ENCODE peak calls at places on chromosomes 4 and X, in ten cellular contexts. B is prostate gland; L is GM04503; P is nucleus accumbens; H is germinal center; U is naive thymus-derived CD4-positive, alpha-beta T cell; I is posterior vena cava; S is astrocyte of the spinal cord; Z is GM23338; G is GM04504. D is an unnamed sample.

GRCh38 chr4:76526585-76526990 is 91.6 kb downstream of the SHROOM3 start:
- DNase-seq in B (peak; percentile 74), L (no peak), P (no peak), H (no peak), U (no peak), I (no peak), S (peak; percentile 18), Z (no peak), G (no peak), D (no peak)

GRCh38 chrX:100356497-100356896 is 53.6 kb downstream of the PCDH19 start:
- DNase-seq in B (no peak), L (no peak), P (no peak), H (no peak), U (no peak), I (no peak), S (no peak), Z (no peak), G (no peak), D (peak; percentile 28)

GRCh38 chr4:29423836-29424721 is 1296.1 kb upstream of the PCDH7 start:
- DNase-seq in B (no peak), L (peak; percentile 15), P (no peak), H (no peak), U (no peak), I (no peak), S (peak; percentile 87), Z (no peak), G (peak; percentile 9), D (no peak)

GRCh38 chrX:22699591-22700091 is 300.1 kb upstream of the DDX53 start:
- DNase-seq in B (peak; percentile 3), L (no peak), P (no peak), H (no peak), U (no peak), I (no peak), S (peak; percentile 59), Z (no peak), G (no peak), D (no peak)

GRCh38 chrX:82721891-82722290 is 786.2 kb upstream of the POU3F4 start:
- DNase-seq in B (no peak), L (no peak), P (no peak), H (no peak), U (no peak), I (no peak), S (no peak), Z (no peak), G (no peak), D (no peak)

GRCh38 chr4:180926277-180926676 is 1316.9 kb upstream of the TENM3 start:
- DNase-seq in B (no peak), L (no peak), P (no peak), H (no peak), U (no peak), I (no peak), S (no peak), Z (peak; percentile 15), G (no peak), D (no peak)

GRCh38 chr4:25441519-25442117 is 64.6 kb downstream of the ANAPC4 start:
- DNase-seq in B (peak; percentile 49), L (no peak), P (peak; percentile 25), H (peak; percentile 18), U (no peak), I (no peak), S (peak; percentile 61), Z (peak; percentile 86), G (peak; percentile 32), D (no peak)

GRCh38 chrX:120617996-120618630 is 11.7 kb downstream of the C1GALT1C1 start:
- DNase-seq in B (no peak), L (no peak), P (no peak), H (peak; percentile 3), U (no peak), I (no peak), S (no peak), Z (no peak), G (no peak), D (no peak)

GRCh38 chr4:90958256-90958895 is 831.2 kb downstream of the CCSER1 start:
- DNase-seq in B (peak; percentile 36), L (no peak), P (no peak), H (no peak), U (no peak), I (no peak), S (peak; percentile 95), Z (peak; percentile 7), G (no peak), D (peak; percentile 39)

GRCh38 chr4:149708513-149709175 is 107.0 kb downstream of the IQCM start:
- DNase-seq in B (no peak), L (peak; percentile 28), P (no peak), H (no peak), U (no peak), I (no peak), S (peak; percentile 42), Z (no peak), G (peak; percentile 42), D (peak; percentile 19)

GRCh38 chr4:110510955-110511544 is 35.1 kb downstream of the ENPEP start:
- DNase-seq in B (no peak), L (no peak), P (no peak), H (peak; percentile 44), U (no peak), I (no peak), S (peak; percentile 74), Z (peak; percentile 78), G (no peak), D (peak; percentile 83)

GRCh38 chrX:153761863-153762262 is 2.2 kb upstream of the PLXNB3 start:
- DNase-seq in B (no peak), L (no peak), P (no peak), H (no peak), U (no peak), I (no peak), S (no peak), Z (no peak), G (no peak), D (no peak)

GRCh38 chrX:72576161-72576896 is 3.7 kb upstream of the HDAC8 start:
- DNase-seq in B (no peak), L (no peak), P (no peak), H (no peak), U (no peak), I (no peak), S (peak; percentile 25), Z (no peak), G (no peak), D (no peak)

GRCh38 chrX:40868868-40869267 is 133.5 kb upstream of the MED14 start:
- DNase-seq in B (no peak), L (no peak), P (no peak), H (no peak), U (no peak), I (no peak), S (no peak), Z (no peak), G (no peak), D (no peak)

GRCh38 chrX:152072236-152072635 is 66.1 kb downstream of the MAGEA10 start:
- DNase-seq in B (peak; percentile 3), L (peak; percentile 41), P (no peak), H (no peak), U (no peak), I (no peak), S (peak; percentile 87), Z (no peak), G (peak; percentile 44), D (no peak)

GRCh38 chrX:24542756-24543155 is 77.7 kb downstream of the PDK3 start:
- DNase-seq in B (no peak), L (no peak), P (no peak), H (no peak), U (no peak), I (no peak), S (no peak), Z (no peak), G (no peak), D (no peak)

GRCh38 chr4:163540977-163541376 is 46.5 kb downstream of the TMA16 start:
- DNase-seq in B (no peak), L (peak; percentile 44), P (no peak), H (no peak), U (no peak), I (no peak), S (peak; percentile 93), Z (no peak), G (peak; percentile 36), D (no peak)

GRCh38 chr4:184854673-184855072 is 28.9 kb upstream of the ACSL1 start:
- DNase-seq in B (no peak), L (no peak), P (no peak), H (peak; percentile 43), U (no peak), I (no peak), S (no peak), Z (no peak), G (no peak), D (no peak)

GRCh38 chrX:103716967-103717366 is 6.3 kb downstream of the TMEM31 start:
- DNase-seq in B (no peak), L (peak; percentile 74), P (no peak), H (no peak), U (no peak), I (no peak), S (peak; percentile 77), Z (no peak), G (peak; percentile 65), D (no peak)

GRCh38 chr4:17168571-17168970 is 270.1 kb upstream of the LDB2 start:
- DNase-seq in B (no peak), L (no peak), P (no peak), H (no peak), U (no peak), I (no peak), S (peak; percentile 96), Z (peak; percentile 52), G (peak; percentile 35), D (peak; percentile 89)

GRCh38 chr4:83606898-83607297 is 71.0 kb downstream of the GPAT3 start:
- DNase-seq in B (no peak), L (no peak), P (no peak), H (no peak), U (no peak), I (no peak), S (no peak), Z (no peak), G (no peak), D (no peak)

GRCh38 chr4:152348670-152349069 is 187.2 kb downstream of the FBXW7 start:
- DNase-seq in B (no peak), L (no peak), P (no peak), H (no peak), U (no peak), I (no peak), S (peak; percentile 16), Z (peak; percentile 41), G (no peak), D (peak; percentile 34)